ENCODE peak calls at places on chromosomes 3 and 15, in seven cellular contexts. A, T, Y, H, V, K and O are unnamed samples.

GRCh38 chr3:148791296-148791695 is 36.3 kb upstream of the CPB1 start:
- DNase-seq in A (no peak), T (no peak), Y (no peak), H (no peak), V (no peak), K (peak; percentile 28), O (peak; percentile 32)

GRCh38 chr3:73552700-73553099 is 72.0 kb downstream of the PDZRN3 start:
- DNase-seq in A (no peak), T (no peak), Y (no peak), H (no peak), V (no peak), K (no peak), O (no peak)

GRCh38 chr3:15324335-15324734 is 8.1 kb downstream of the SH3BP5 start:
- DNase-seq in A (no peak), T (no peak), Y (no peak), H (no peak), V (no peak), K (no peak), O (no peak)

GRCh38 chr3:19866751-19867347 is 67.2 kb downstream of the EFHB start:
- DNase-seq in A (peak; percentile 31), T (no peak), Y (peak; percentile 14), H (peak; percentile 15), V (peak; percentile 33), K (peak; percentile 68), O (peak; percentile 24)

GRCh38 chr3:42906085-42906904 is at the start of gene ZNF662:
- DNase-seq in A (no peak), T (no peak), Y (no peak), H (peak; percentile 19), V (peak; percentile 16), K (peak; percentile 56), O (no peak)

GRCh38 chr3:12483364-12483763 is 916 bp upstream of the TSEN2 start:
- DNase-seq in A (no peak), T (no peak), Y (no peak), H (no peak), V (no peak), K (no peak), O (no peak)

GRCh38 chr3:173659972-173660371 is 262.4 kb downstream of the NLGN1 start:
- DNase-seq in A (no peak), T (no peak), Y (no peak), H (no peak), V (no peak), K (no peak), O (no peak)

GRCh38 chr3:10315771-10316344 is 5.1 kb downstream of the SEC13 start:
- DNase-seq in A (no peak), T (no peak), Y (no peak), H (no peak), V (no peak), K (no peak), O (no peak)

GRCh38 chr15:94703591-94703990 is 472.2 kb downstream of the MCTP2 start:
- DNase-seq in A (no peak), T (peak; percentile 57), Y (no peak), H (peak; percentile 12), V (no peak), K (no peak), O (no peak)

GRCh38 chr3:123102826-123103225 is 36.0 kb downstream of the PDIA5 start:
- DNase-seq in A (no peak), T (no peak), Y (no peak), H (no peak), V (no peak), K (no peak), O (no peak)

GRCh38 chr15:99076555-99077308 is 28.1 kb upstream of the SYNM start:
- DNase-seq in A (peak; percentile 18), T (peak; percentile 39), Y (peak; percentile 59), H (peak; percentile 73), V (peak; percentile 31), K (peak; percentile 41), O (peak; percentile 64)

GRCh38 chr3:136862953-136863352 is 945 bp downstream of the NCK1 start:
- DNase-seq in A (no peak), T (no peak), Y (no peak), H (no peak), V (no peak), K (no peak), O (no peak)

GRCh38 chr3:128218476-128218829 is 65.2 kb downstream of the EEFSEC start:
- DNase-seq in A (no peak), T (no peak), Y (no peak), H (no peak), V (no peak), K (no peak), O (no peak)

GRCh38 chr3:117150628-117151027 is 441.0 kb downstream of the TUSC7 start:
- DNase-seq in A (no peak), T (no peak), Y (no peak), H (no peak), V (no peak), K (no peak), O (no peak)

GRCh38 chr15:61382927-61383326 is 153.8 kb upstream of the RORA start:
- DNase-seq in A (no peak), T (no peak), Y (peak; percentile 10), H (no peak), V (no peak), K (no peak), O (no peak)

GRCh38 chr3:58192076-58192475 is 18.7 kb downstream of the DNASE1L3 start:
- DNase-seq in A (no peak), T (no peak), Y (no peak), H (no peak), V (no peak), K (no peak), O (no peak)

GRCh38 chr3:136232413-136232812 is 17.7 kb upstream of the PCCB start:
- DNase-seq in A (no peak), T (no peak), Y (no peak), H (no peak), V (no peak), K (no peak), O (no peak)

GRCh38 chr15:77474310-77474986 is 53.8 kb downstream of the HMG20A start:
- DNase-seq in A (no peak), T (no peak), Y (no peak), H (no peak), V (no peak), K (no peak), O (no peak)

GRCh38 chr3:156643729-156644389 is 30.5 kb upstream of the TIPARP start:
- DNase-seq in A (no peak), T (no peak), Y (no peak), H (no peak), V (peak; percentile 42), K (peak; percentile 12), O (no peak)

GRCh38 chr15:53522878-53523455 is 236.5 kb downstream of the WDR72 start:
- DNase-seq in A (no peak), T (no peak), Y (no peak), H (no peak), V (no peak), K (no peak), O (peak; percentile 59)

GRCh38 chr15:76376029-76376428 is 39.5 kb downstream of the ISL2 start:
- DNase-seq in A (no peak), T (no peak), Y (no peak), H (no peak), V (no peak), K (no peak), O (no peak)

GRCh38 chr15:85751731-85752421 is 42.8 kb downstream of the KLHL25 start:
- DNase-seq in A (no peak), T (no peak), Y (no peak), H (no peak), V (no peak), K (peak; percentile 71), O (no peak)

GRCh38 chr3:30664884-30665283 is 58.5 kb downstream of the TGFBR2 start:
- DNase-seq in A (no peak), T (no peak), Y (no peak), H (no peak), V (no peak), K (no peak), O (no peak)

GRCh38 chr3:121757087-121757811 is 7.7 kb upstream of the GOLGB1 start:
- DNase-seq in A (no peak), T (no peak), Y (no peak), H (no peak), V (no peak), K (no peak), O (peak; percentile 12)

GRCh38 chr3:128473180-128473519 is 6.5 kb upstream of the DNAJB8 start:
- DNase-seq in A (no peak), T (no peak), Y (no peak), H (no peak), V (no peak), K (no peak), O (peak; percentile 89)

GRCh38 chr15:32870240-32871033 is 152.6 kb downstream of the GREM1 start:
- DNase-seq in A (peak; percentile 6), T (no peak), Y (peak; percentile 99), H (peak; percentile 59), V (peak; percentile 28), K (no peak), O (no peak)

GRCh38 chr3:152299243-152299976 is 30.7 kb downstream of the MBNL1 start:
- DNase-seq in A (no peak), T (no peak), Y (no peak), H (no peak), V (no peak), K (peak; percentile 20), O (no peak)

GRCh38 chr15:55267401-55268053 is 22.1 kb downstream of the RAB27A start:
- DNase-seq in A (peak; percentile 52), T (no peak), Y (no peak), H (no peak), V (peak; percentile 50), K (no peak), O (peak; percentile 46)

GRCh38 chr3:101518421-101518871 is 5.4 kb upstream of the SENP7 start:
- DNase-seq in A (no peak), T (no peak), Y (no peak), H (peak; percentile 33), V (no peak), K (no peak), O (no peak)

GRCh38 chr15:22861151-22861550 is 22.7 kb downstream of the NIPA2 start:
- DNase-seq in A (no peak), T (no peak), Y (no peak), H (no peak), V (no peak), K (no peak), O (no peak)

GRCh38 chr15:49036650-49037545 is 9.3 kb downstream of the SECISBP2L start:
- DNase-seq in A (no peak), T (no peak), Y (no peak), H (peak; percentile 66), V (no peak), K (no peak), O (no peak)

GRCh38 chr3:194856296-194856695 is 170.6 kb downstream of the FAM43A start:
- DNase-seq in A (no peak), T (no peak), Y (no peak), H (no peak), V (no peak), K (no peak), O (no peak)

GRCh38 chr3:129934234-129935123 is 40.0 kb upstream of the TRH start:
- DNase-seq in A (no peak), T (no peak), Y (no peak), H (peak; percentile 56), V (no peak), K (peak; percentile 39), O (peak; percentile 45)

GRCh38 chr15:74174216-74174965 is 881 bp downstream of the ISLR start:
- DNase-seq in A (no peak), T (no peak), Y (no peak), H (no peak), V (no peak), K (no peak), O (peak; percentile 71)

GRCh38 chr3:32160706-32161105 is 54.3 kb downstream of the GPD1L start:
- DNase-seq in A (no peak), T (no peak), Y (no peak), H (no peak), V (no peak), K (no peak), O (no peak)

GRCh38 chr15:80509800-80510199 is 105.6 kb downstream of the ARNT2 start:
- DNase-seq in A (no peak), T (no peak), Y (no peak), H (no peak), V (no peak), K (no peak), O (no peak)